ENCODE peak calls at places on chromosome 12, in seven cellular contexts. V is heart left ventricle, N is transverse colon, W is GM12865, F is AG04450, M is esophagus squamous epithelium, J is fibroblast of lung. A is an unnamed sample.

GRCh38 chr12:122793685-122794106 is 19.3 kb downstream of the CCDC62 start:
- DNase-seq in V (no peak), N (no peak), W (peak), F (peak), M (no peak), J (peak), A (peak)

GRCh38 chr12:89472508-89472907 is 52.1 kb downstream of the GALNT4 start:
- DNase-seq in V (no peak), N (no peak), W (no peak), F (no peak), M (no peak), J (peak), A (peak)

GRCh38 chr12:6457220-6457945 is 5.5 kb downstream of the TAPBPL start:
- DNase-seq in V (no peak), N (no peak), W (no peak), F (no peak), M (no peak), J (no peak), A (no peak)

GRCh38 chr12:10632226-10632625 is 18.8 kb upstream of the MAGOHB start:
- DNase-seq in V (no peak), N (no peak), W (no peak), F (no peak), M (no peak), J (no peak), A (no peak)

GRCh38 chr12:106080786-106081185 is 58.0 kb downstream of the NUAK1 start:
- DNase-seq in V (no peak), N (no peak), W (no peak), F (no peak), M (no peak), J (no peak), A (no peak)

GRCh38 chr12:127482950-127483349 is 784.0 kb upstream of the TMEM132C start:
- DNase-seq in V (no peak), N (no peak), W (no peak), F (no peak), M (no peak), J (no peak), A (no peak)

GRCh38 chr12:105451211-105451610 is 120.7 kb downstream of the C12orf75 start:
- DNase-seq in V (no peak), N (no peak), W (no peak), F (peak), M (no peak), J (peak), A (no peak)

GRCh38 chr12:123984903-123985302 is 11.9 kb downstream of the ZNF664 start:
- DNase-seq in V (no peak), N (no peak), W (peak), F (no peak), M (no peak), J (no peak), A (no peak)

GRCh38 chr12:6612652-6613014 is 5.5 kb upstream of the CHD4 start:
- DNase-seq in V (no peak), N (no peak), W (no peak), F (no peak), M (no peak), J (no peak), A (no peak)

GRCh38 chr12:16857456-16857923 is 251.5 kb upstream of the LMO3 start:
- DNase-seq in V (no peak), N (no peak), W (peak), F (no peak), M (no peak), J (no peak), A (no peak)

GRCh38 chr12:115468087-115468510 is 784.1 kb upstream of the TBX3 start:
- DNase-seq in V (no peak), N (peak), W (peak), F (no peak), M (no peak), J (peak), A (peak)

GRCh38 chr12:14896477-14897184 is 11.0 kb upstream of the MGP start:
- DNase-seq in V (no peak), N (no peak), W (no peak), F (peak), M (no peak), J (peak), A (peak)

GRCh38 chr12:108495054-108495453 is 20.0 kb upstream of the FICD start:
- DNase-seq in V (no peak), N (no peak), W (peak), F (no peak), M (no peak), J (peak), A (peak)

GRCh38 chr12:124480469-124481256 is 86.7 kb downstream of the NCOR2 start:
- DNase-seq in V (peak), N (peak), W (peak), F (no peak), M (no peak), J (peak), A (peak)

GRCh38 chr12:45668641-45669040 is 60.9 kb upstream of the ARID2 start:
- DNase-seq in V (no peak), N (no peak), W (no peak), F (no peak), M (no peak), J (no peak), A (no peak)

GRCh38 chr12:121787063-121787774 is 6.3 kb downstream of the RHOF start:
- DNase-seq in V (no peak), N (peak), W (peak), F (no peak), M (no peak), J (no peak), A (no peak)

GRCh38 chr12:124426594-124427550 is 132.0 kb downstream of the RFLNA start:
- DNase-seq in V (no peak), N (no peak), W (no peak), F (no peak), M (no peak), J (no peak), A (no peak)

GRCh38 chr12:108253540-108253939 is 85.6 kb downstream of the CMKLR1 start:
- DNase-seq in V (no peak), N (no peak), W (no peak), F (no peak), M (no peak), J (no peak), A (no peak)

GRCh38 chr12:64039285-64039871 is 182.7 kb downstream of the KICS2 start:
- DNase-seq in V (no peak), N (peak), W (no peak), F (peak), M (no peak), J (peak), A (peak)

GRCh38 chr12:15276088-15276698 is 46.1 kb upstream of the PTPRO start:
- DNase-seq in V (no peak), N (no peak), W (peak), F (no peak), M (no peak), J (peak), A (peak)

GRCh38 chr12:117189725-117190209 is 503 bp downstream of the FBXO21 start:
- DNase-seq in V (peak), N (peak), W (peak), F (no peak), M (no peak), J (peak), A (peak)

GRCh38 chr12:49292729-49293055 is 2.3 kb upstream of the PRPH start:
- DNase-seq in V (no peak), N (no peak), W (no peak), F (no peak), M (no peak), J (no peak), A (peak)

GRCh38 chr12:3554547-3555115 is 63.6 kb downstream of the PRMT8 start:
- DNase-seq in V (no peak), N (no peak), W (no peak), F (no peak), M (no peak), J (no peak), A (no peak)

GRCh38 chr12:6471992-6472366 is 1.5 kb upstream of the VAMP1 start:
- DNase-seq in V (no peak), N (no peak), W (no peak), F (no peak), M (no peak), J (no peak), A (peak)

GRCh38 chr12:53603196-53603595 is 23.0 kb downstream of the ATF7 start:
- DNase-seq in V (no peak), N (no peak), W (no peak), F (no peak), M (no peak), J (no peak), A (no peak)

GRCh38 chr12:104164635-104165034 is 26.6 kb upstream of the NFYB start:
- DNase-seq in V (no peak), N (no peak), W (no peak), F (no peak), M (no peak), J (no peak), A (no peak)

GRCh38 chr12:62720661-62721330 is 214.2 kb downstream of the PPM1H start:
- DNase-seq in V (no peak), N (no peak), W (no peak), F (no peak), M (no peak), J (peak), A (peak)

GRCh38 chr12:26691234-26691970 is 141.6 kb downstream of the ITPR2 start:
- DNase-seq in V (no peak), N (no peak), W (no peak), F (peak), M (no peak), J (peak), A (peak)

GRCh38 chr12:112833272-112833671 is 41.7 kb downstream of the RPH3A start:
- DNase-seq in V (no peak), N (no peak), W (no peak), F (no peak), M (no peak), J (no peak), A (no peak)

GRCh38 chr12:104792570-104792969 is 165.5 kb downstream of the SLC41A2 start:
- DNase-seq in V (no peak), N (no peak), W (no peak), F (peak), M (no peak), J (peak), A (peak)

GRCh38 chr12:93793983-93794382 is 116.8 kb downstream of the CRADD start:
- DNase-seq in V (no peak), N (no peak), W (no peak), F (peak), M (no peak), J (peak), A (peak)

GRCh38 chr12:41476499-41476898 is 288.4 kb downstream of the PDZRN4 start:
- DNase-seq in V (no peak), N (no peak), W (no peak), F (no peak), M (no peak), J (no peak), A (no peak)

GRCh38 chr12:83818888-83819287 is 1093.7 kb downstream of the SLC6A15 start:
- DNase-seq in V (no peak), N (no peak), W (peak), F (no peak), M (no peak), J (peak), A (peak)

GRCh38 chr12:13573698-13574321 is 377.3 kb downstream of the EMP1 start:
- DNase-seq in V (no peak), N (no peak), W (no peak), F (no peak), M (no peak), J (peak), A (peak)

GRCh38 chr12:112599871-112600270 is 181.1 kb downstream of the PTPN11 start:
- DNase-seq in V (no peak), N (no peak), W (no peak), F (no peak), M (no peak), J (no peak), A (peak)

GRCh38 chr12:47954467-47955045 is 8.8 kb upstream of the TMEM106C start:
- DNase-seq in V (no peak), N (peak), W (no peak), F (no peak), M (no peak), J (no peak), A (no peak)

GRCh38 chr12:116887897-116888296 is 6.7 kb upstream of the HRK start:
- DNase-seq in V (no peak), N (no peak), W (no peak), F (no peak), M (no peak), J (no peak), A (no peak)

DNA sequence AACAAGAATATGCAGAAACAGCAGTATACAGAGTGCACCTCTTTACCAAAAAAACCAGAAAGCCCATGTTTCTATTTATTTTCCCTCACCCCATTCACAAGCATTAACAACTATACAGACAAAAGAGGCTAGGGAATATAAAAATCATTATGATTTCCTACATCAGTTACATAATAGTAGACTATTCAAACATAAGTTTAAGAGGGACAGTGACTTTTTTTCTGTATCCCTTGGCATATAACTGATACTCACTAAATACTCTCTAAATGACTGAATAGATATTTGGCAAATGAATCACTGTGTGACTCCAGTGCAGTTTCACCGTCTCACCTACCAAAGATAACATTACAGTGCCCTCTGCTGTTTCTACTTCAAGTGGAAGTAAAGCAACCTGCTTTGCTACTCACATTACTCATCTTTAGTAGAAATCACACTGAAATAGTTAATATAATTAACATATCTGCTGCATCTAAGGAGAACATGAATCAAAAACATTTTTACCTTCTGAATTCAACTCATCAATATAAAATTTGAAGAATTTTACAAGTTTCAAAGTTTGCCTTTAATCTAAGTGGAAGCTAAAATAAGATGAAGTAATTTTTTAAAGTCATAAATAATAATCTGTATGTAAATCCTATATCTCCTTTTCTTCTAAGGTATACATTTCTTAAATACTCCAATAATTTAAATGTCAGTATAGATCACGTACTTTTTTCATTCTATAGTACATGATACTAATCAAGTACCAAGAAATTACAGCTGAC is 103.8 kb downstream of the OSBPL8 start:
- DNase-seq in V (no peak), N (no peak), W (peak), F (peak), M (no peak), J (peak), A (peak)
- TF ChIP-seq CTCF in V (peak), N (peak), W (peak), F (peak), M (peak), J (peak), A (peak)

DNA sequence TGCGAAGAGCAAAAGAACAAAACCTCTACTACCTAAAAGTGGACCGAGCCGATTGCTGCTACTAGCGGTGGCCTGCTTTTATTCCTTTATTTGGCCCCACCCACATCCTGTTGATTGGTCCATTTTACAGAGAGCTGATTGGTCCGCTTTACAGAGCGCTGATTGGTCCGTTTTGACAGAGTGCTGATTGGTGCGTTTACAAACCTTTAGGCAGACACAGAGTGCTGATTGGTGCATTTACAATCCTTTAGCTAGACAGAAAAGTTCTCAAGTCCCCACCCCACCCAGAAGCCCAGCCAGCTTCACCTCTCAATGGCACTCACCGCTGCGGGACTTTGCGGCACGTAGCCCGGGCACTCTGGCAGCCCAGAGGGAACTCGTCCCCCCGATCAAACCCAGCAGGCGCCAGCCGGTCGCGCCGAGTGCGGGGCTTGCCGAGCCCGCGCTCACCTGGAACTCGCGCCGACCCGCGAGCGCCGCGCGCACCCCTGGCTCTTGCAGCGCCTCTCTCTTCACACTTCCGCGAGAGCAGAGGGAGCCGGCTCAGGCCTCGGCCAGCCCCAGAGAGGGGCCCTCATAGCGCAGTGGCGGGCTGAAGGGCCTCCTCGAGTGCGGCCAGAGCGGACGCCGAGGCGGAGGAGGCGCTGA is 8.7 kb upstream of the FGD4 start:
- DNase-seq in V (peak), N (peak), W (no peak), F (no peak), M (no peak), J (no peak), A (peak)
- H3K4me3 ChIP-seq in V (peak), N (peak), W (no peak), F (peak), M (peak), J (peak), A (peak)

GRCh38 chr12:52050771-52051541 is at the start of gene NR4A1:
- DNase-seq in V (peak), N (peak), W (peak), F (peak), M (peak), J (peak), A (peak)
- TF ChIP-seq CTCF in V (peak), N (no peak), W (peak), F (no peak), M (no peak), J (no peak), A (peak)

GRCh38 chr12:120359159-120359527 is 9.8 kb downstream of the MSI1 start:
- DNase-seq in V (no peak), N (no peak), W (no peak), F (no peak), M (no peak), J (no peak), A (no peak)

GRCh38 chr12:120364487-120364886 is 4.5 kb downstream of the MSI1 start:
- DNase-seq in V (no peak), N (peak), W (no peak), F (no peak), M (no peak), J (no peak), A (no peak)

GRCh38 chr12:120362516-120363273 is 6.3 kb downstream of the MSI1 start:
- DNase-seq in V (no peak), N (no peak), W (no peak), F (no peak), M (no peak), J (no peak), A (no peak)

GRCh38 chr12:120363274-120363855 is 5.6 kb downstream of the MSI1 start:
- DNase-seq in V (no peak), N (no peak), W (no peak), F (no peak), M (no peak), J (no peak), A (no peak)

GRCh38 chr12:120361506-120362208 is 7.3 kb downstream of the MSI1 start:
- DNase-seq in V (peak), N (peak), W (peak), F (peak), M (no peak), J (peak), A (peak)
- H3K4me3 ChIP-seq in V (peak), N (peak), W (no peak), F (peak), M (peak), J (peak), A (peak)

GRCh38 chr12:56682323-56682722 is 5.8 kb downstream of the PTGES3 start:
- DNase-seq in V (no peak), N (no peak), W (no peak), F (no peak), M (no peak), J (no peak), A (no peak)

GRCh38 chr12:56678852-56679251 is 9.2 kb downstream of the PTGES3 start:
- DNase-seq in V (no peak), N (no peak), W (no peak), F (no peak), M (no peak), J (no peak), A (no peak)

GRCh38 chr12:56677680-56678079 is 10.4 kb downstream of the PTGES3 start:
- DNase-seq in V (no peak), N (no peak), W (peak), F (no peak), M (no peak), J (no peak), A (no peak)

GRCh38 chr12:56679834-56680575 is 8.1 kb downstream of the PTGES3 start:
- DNase-seq in V (no peak), N (no peak), W (no peak), F (no peak), M (no peak), J (no peak), A (no peak)

DNA sequence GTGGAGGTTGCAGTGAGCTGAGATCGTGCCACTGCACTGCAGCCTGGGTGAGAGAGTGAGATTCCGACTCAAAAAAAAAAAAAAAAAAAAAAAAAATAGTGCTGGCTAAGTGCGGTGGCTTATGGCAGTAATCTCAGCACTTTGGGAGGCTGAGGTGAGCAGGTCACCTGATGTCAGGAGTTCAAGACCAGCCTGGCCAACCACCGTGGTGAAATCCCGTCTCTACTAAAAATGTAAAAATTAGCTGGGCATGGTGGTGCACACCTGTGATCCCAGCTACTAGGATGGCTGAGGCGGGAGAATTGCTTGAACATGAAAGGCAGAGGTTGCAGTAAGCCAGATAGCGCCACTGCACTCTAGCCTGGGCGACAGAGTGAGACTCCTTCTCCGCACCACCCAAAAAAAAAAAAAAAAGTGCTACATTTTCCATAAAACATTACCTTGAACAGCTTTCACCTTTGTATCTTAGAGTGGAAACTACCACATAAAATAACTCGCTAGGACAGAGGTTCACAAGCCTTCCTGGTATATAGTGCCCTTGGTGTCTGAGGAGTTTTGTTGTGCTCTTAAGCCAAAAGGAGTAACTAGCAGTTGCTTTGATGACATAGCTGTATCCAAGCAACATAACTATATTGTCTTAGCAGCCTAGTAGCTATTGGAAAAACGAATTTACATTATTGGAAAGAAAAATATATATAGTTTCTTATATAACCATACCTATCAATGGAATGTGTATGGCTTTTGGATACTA is 11.1 kb downstream of the PTGES3 start:
- DNase-seq in V (no peak), N (peak), W (no peak), F (no peak), M (no peak), J (no peak), A (no peak)
- TF ChIP-seq CTCF in V (no peak), N (no peak), W (no peak), F (no peak), M (no peak), J (no peak), A (no peak)

GRCh38 chr12:12338528-12339168 is 11.4 kb downstream of the MANSC1 start:
- DNase-seq in V (no peak), N (no peak), W (no peak), F (no peak), M (no peak), J (no peak), A (peak)
- H3K4me3 ChIP-seq in V (peak), N (no peak), W (no peak), F (no peak), M (no peak), J (no peak), A (peak)

GRCh38 chr12:868722-869121 is 80.8 kb downstream of the RAD52 start:
- DNase-seq in V (no peak), N (no peak), W (no peak), F (no peak), M (no peak), J (no peak), A (no peak)
- TF ChIP-seq CTCF in V (no peak), N (no peak), W (no peak), F (peak), M (no peak), J (no peak), A (peak)

A was measured in cardiac fibroblast.